ENCODE peak calls at places on chromosomes 2 and 18, in seven cellular contexts. D is right cardiac atrium, E is heart left ventricle, S is fibroblast of lung, O is psoas muscle, I is PC-3, B is transverse colon. V is an unnamed sample. For H3K9me3 and H3K4me1, the result is how much of the 10 kb centered on the place peaks cover.

GRCh38 chr2:230863031-230863430 is 1.7 kb upstream of the ITM2C start:
- DNase-seq in B (no peak), S (no peak), D (no peak), E (no peak), O (no peak), I (no peak), V (no peak)

GRCh38 chr2:9769171-9770005 is 73.9 kb upstream of the TAF1B start:
- DNase-seq in S (no peak), D (no peak), I (no peak), O (no peak), B (no peak), E (no peak), V (no peak)

GRCh38 chr2:43129676-43130547 is 96.5 kb downstream of the ZFP36L2 start:
- DNase-seq in E (no peak), D (peak), S (peak), O (no peak), B (peak), I (no peak), V (no peak)

GRCh38 chr2:136920652-136921333 is 155.4 kb downstream of the THSD7B start:
- DNase-seq in E (no peak), B (no peak), D (peak), O (no peak), S (no peak), I (no peak), V (no peak)

GRCh38 chr2:145043399-145043834 is 523.5 kb upstream of the ZEB2 start:
- DNase-seq in O (no peak), B (no peak), E (no peak), S (no peak), I (no peak), D (peak), V (no peak)

GRCh38 chr18:22199005-22199404 is 29.6 kb downstream of the GATA6 start:
- DNase-seq in O (no peak), I (no peak), B (no peak), S (no peak), D (peak), E (no peak), V (no peak)

GRCh38 chr2:216888907-216889622 is 29.2 kb upstream of the TNP1 start:
- DNase-seq in I (no peak), D (no peak), S (no peak), O (peak), E (peak), B (peak), V (no peak)

GRCh38 chr18:8367217-8367988 is 241.8 kb upstream of the RAB12 start:
- DNase-seq in B (peak), O (peak), E (peak), D (peak), I (peak), S (no peak), V (peak)

GRCh38 chr2:180660207-180660606 is 320.2 kb upstream of the UBE2E3 start:
- DNase-seq in S (no peak), O (no peak), E (no peak), I (no peak), B (no peak), D (no peak), V (no peak)

GRCh38 chr18:73677458-73677857 is 470.2 kb downstream of the FBXO15 start:
- DNase-seq in E (no peak), I (no peak), O (no peak), B (no peak), D (no peak), S (no peak), V (no peak)

GRCh38 chr2:127293386-127293757 is 572 bp downstream of the ERCC3 start:
- DNase-seq in O (no peak), D (no peak), B (no peak), E (no peak), S (no peak), I (peak), V (no peak)

GRCh38 chr2:61116302-61116701 is 45.7 kb upstream of the C2orf74 start:
- DNase-seq in S (no peak), B (no peak), E (no peak), I (no peak), O (no peak), D (no peak), V (no peak)

GRCh38 chr2:233107011-233107410 is 46.9 kb downstream of the INPP5D start:
- DNase-seq in D (no peak), I (no peak), E (no peak), O (no peak), S (no peak), B (no peak), V (no peak)

GRCh38 chr2:220227272-220227920 is 600.0 kb downstream of the SLC4A3 start:
- DNase-seq in O (no peak), I (peak), B (no peak), S (peak), E (no peak), D (no peak), V (no peak)

GRCh38 chr18:34976899-34977786 is 64.1 kb upstream of the MAPRE2 start:
- DNase-seq in S (peak), I (no peak), B (peak), O (peak), E (peak), D (peak), V (peak)

GRCh38 chr18:62396967-62397366 is 71.9 kb downstream of the TNFRSF11A start:
- DNase-seq in O (no peak), D (no peak), B (no peak), I (no peak), E (no peak), S (no peak), V (no peak)

GRCh38 chr2:59896499-59896898 is 657.0 kb downstream of the BCL11A start:
- DNase-seq in E (no peak), S (no peak), B (no peak), D (no peak), I (no peak), O (no peak), V (no peak)

GRCh38 chr2:98253461-98254073 is 92.7 kb upstream of the CNGA3 start:
- DNase-seq in S (no peak), D (peak), I (no peak), O (no peak), B (no peak), E (no peak), V (no peak)

GRCh38 chr2:74379851-74380789 is at the start of gene DCTN1:
- DNase-seq in E (peak), S (peak), B (peak), O (peak), D (peak), I (no peak), V (no peak)

GRCh38 chr2:237074211-237074993 is 11.3 kb upstream of the COPS8 start:
- DNase-seq in I (no peak), D (no peak), E (no peak), B (no peak), O (no peak), S (peak), V (no peak)

GRCh38 chr2:45301307-45302010 is 292.2 kb upstream of the SIX2 start:
- DNase-seq in E (no peak), D (no peak), I (no peak), S (no peak), B (peak), O (no peak), V (no peak)

GRCh38 chr2:68252407-68253210 is at the start of gene PPP3R1:
- DNase-seq in B (peak), D (peak), I (peak), E (peak), S (peak), O (peak), V (peak)

GRCh38 chr18:79746730-79747129 is 51.0 kb upstream of the KCNG2 start:
- DNase-seq in O (no peak), S (no peak), E (no peak), I (no peak), D (no peak), B (no peak), V (no peak)

GRCh38 chr18:54911551-54911950 is 47.7 kb downstream of the CCDC68 start:
- DNase-seq in D (no peak), O (no peak), I (no peak), S (no peak), E (no peak), B (no peak), V (no peak)

GRCh38 chr2:120261387-120262006 is 8.8 kb downstream of the RALB start:
- DNase-seq in O (no peak), D (no peak), S (no peak), I (no peak), B (no peak), E (no peak), V (no peak)

GRCh38 chr2:241432824-241433448 is 75.4 kb downstream of the STK25 start:
- DNase-seq in S (no peak), E (no peak), B (no peak), D (no peak), O (no peak), I (no peak), V (no peak)

GRCh38 chr2:235135990-235136561 is 184.3 kb downstream of the SH3BP4 start:
- DNase-seq in B (peak), S (peak), D (peak), E (peak), I (peak), O (peak), V (no peak)

GRCh38 chr2:119174216-119174992 is 15.9 kb upstream of the C1QL2 start:
- DNase-seq in B (peak), S (peak), I (peak), D (no peak), O (no peak), E (peak), V (peak)

GRCh38 chr18:12008181-12008767 is 27.0 kb downstream of the IMPA2 start:
- DNase-seq in O (no peak), B (peak), I (no peak), E (no peak), D (no peak), S (no peak), V (no peak)

GRCh38 chr2:182915369-182916326 is 49.2 kb upstream of the FRZB start:
- DNase-seq in I (peak), D (no peak), O (peak), E (no peak), S (peak), B (no peak), V (no peak)

GRCh38 chr2:55175254-55176093 is 56.6 kb downstream of the CLHC1 start:
- DNase-seq in D (no peak), I (peak), S (peak), B (no peak), O (no peak), E (no peak), V (peak)

GRCh38 chr2:102008490-102008889 is 16.7 kb downstream of the IL1R2 start:
- DNase-seq in B (no peak), D (no peak), E (no peak), O (no peak), I (no peak), S (no peak), V (no peak)

GRCh38 chr2:133836691-133837090 is 268.4 kb upstream of the NCKAP5 start:
- DNase-seq in D (no peak), S (no peak), O (no peak), B (no peak), E (no peak), I (peak), V (no peak)

GRCh38 chr2:180169474-180169873 is 162.4 kb upstream of the CWC22 start:
- DNase-seq in B (no peak), I (no peak), D (no peak), O (no peak), S (no peak), E (no peak), V (no peak)

GRCh38 chr2:201070966-201071304 is 536 bp downstream of the HYCC2 start:
- DNase-seq in E (no peak), B (no peak), S (no peak), I (peak), D (no peak), O (no peak), V (peak)

GRCh38 chr2:239355724-239356123 is 45.1 kb downstream of the HDAC4 start:
- DNase-seq in E (no peak), I (no peak), S (peak), B (no peak), D (no peak), O (no peak), V (no peak)

GRCh38 chr18:60549338-60549960 is 176.9 kb upstream of the MC4R start:
- DNase-seq in S (peak), D (no peak), B (no peak), E (no peak), O (no peak), I (peak), V (no peak)

GRCh38 chr2:38213619-38214018 is 137.7 kb upstream of the CYP1B1 start:
- DNase-seq in I (no peak), O (no peak), E (no peak), D (no peak), B (no peak), S (no peak), V (no peak)

GRCh38 chr2:166750624-166751023 is 137.7 kb upstream of the XIRP2 start:
- DNase-seq in O (no peak), D (no peak), S (no peak), I (no peak), E (no peak), B (no peak), V (no peak)
- H3K9me3 ChIP-seq in O (under half), D (under half), S (under half), I (under half), E (under half), B (under half), V (under half)

GRCh38 chr18:2642771-2643170 is 12.8 kb upstream of the SMCHD1 start:
- DNase-seq in I (no peak), B (no peak), E (no peak), O (no peak), D (no peak), S (no peak), V (no peak)

GRCh38 chr18:2644535-2644934 is 11.0 kb upstream of the SMCHD1 start:
- DNase-seq in B (no peak), I (no peak), O (no peak), E (no peak), D (no peak), S (no peak), V (no peak)

DNA sequence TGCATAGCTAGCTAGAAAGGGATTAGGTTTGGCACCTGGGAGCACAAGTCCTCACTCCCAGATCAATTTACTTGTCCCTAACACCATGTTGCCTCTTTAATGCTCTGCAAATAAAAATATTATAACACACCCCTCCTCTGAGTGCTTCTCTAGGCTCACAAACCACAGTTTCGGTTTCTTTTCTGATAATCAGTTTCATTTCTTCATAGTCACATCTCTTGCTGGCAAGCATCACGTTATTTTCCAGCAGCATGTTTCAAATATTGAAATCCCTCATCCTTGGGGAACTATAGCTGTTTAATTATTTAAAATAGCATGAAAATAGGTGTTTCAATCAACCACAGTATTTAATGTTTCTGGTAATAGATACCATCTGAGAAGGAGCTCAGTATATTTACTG is 13.9 kb upstream of the SMCHD1 start:
- DNase-seq in B (no peak), S (peak), E (no peak), D (no peak), O (no peak), I (no peak), V (peak)
- H3K4me1 ChIP-seq in B (under half), S (under half), E (under half), D (under half), O (under half), I (under half), V (half or more)

GRCh38 chr18:44213288-44213687 is 467.4 kb upstream of the SETBP1 start:
- DNase-seq in I (no peak), B (no peak), S (no peak), O (no peak), E (no peak), D (no peak), V (no peak)
- H3K9me3 ChIP-seq in I (under half), B (under half), S (under half), O (under half), E (under half), D (under half), V (under half)

GRCh38 chr2:100756704-100757103 is 63.2 kb upstream of the NPAS2 start:
- DNase-seq in E (no peak), B (no peak), S (peak), I (peak), O (no peak), D (no peak), V (no peak)
- H3K4me1 ChIP-seq in E (under half), B (under half), S (under half), I (half or more), O (under half), D (under half), V (under half)

DNA sequence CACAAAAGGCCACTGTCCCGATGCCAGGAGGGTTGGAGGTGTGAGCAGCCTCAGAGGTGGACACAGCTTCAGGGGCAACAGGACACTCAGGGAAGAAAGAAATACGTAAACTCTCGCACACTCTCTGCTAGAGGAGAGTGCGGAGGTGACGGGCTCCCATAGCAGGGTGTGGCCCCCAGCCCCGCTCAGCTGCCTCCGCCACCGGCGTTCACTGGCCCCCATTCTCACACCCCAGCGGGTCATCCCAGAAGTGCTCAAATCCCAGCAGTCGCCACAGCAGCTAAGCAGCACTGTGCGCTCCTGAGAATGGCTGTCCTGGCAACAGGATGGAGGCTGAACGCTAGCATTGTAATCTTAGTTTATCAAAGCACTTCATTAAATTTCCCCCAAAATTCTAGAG is 315.6 kb upstream of the SALL3 start:
- DNase-seq in I (no peak), D (no peak), S (no peak), E (no peak), B (no peak), O (peak), V (no peak)
- H3K9me3 ChIP-seq in I (under half), D (under half), S (under half), E (under half), B (under half), O (under half), V (under half)

GRCh38 chr18:78639597-78639950 is 340.0 kb upstream of the SALL3 start:
- DNase-seq in B (no peak), D (no peak), I (no peak), E (no peak), S (no peak), O (no peak), V (no peak)
- H3K4me1 ChIP-seq in B (under half), D (under half), I (under half), E (under half), S (under half), O (under half), V (under half)

V was measured in naive thymus-derived CD4-positive, alpha-beta T cell.